ENCODE peak calls at places on chromosome 3, in four cellular contexts. F is BE2C, D is fibroblast of lung, A is Peyer's patch. M is an unnamed sample.

GRCh38 chr3:170869645-170870593 is at the start of gene RPL22L1:
- DNase-seq in F (peak; percentile 96), D (peak; percentile 95), A (peak; percentile 95), M (peak; percentile 96)

GRCh38 chr3:183312433-183312832 is 59.4 kb downstream of the B3GNT5 start:
- DNase-seq in F (no peak), D (no peak), A (no peak), M (no peak)

GRCh38 chr3:124791639-124792111 is 61.4 kb downstream of the UMPS start:
- DNase-seq in F (no peak), D (peak; percentile 99), A (no peak), M (peak; percentile 39)

GRCh38 chr3:175193815-175194518 is 334.8 kb downstream of the NAALADL2 start:
- DNase-seq in F (no peak), D (peak; percentile 73), A (no peak), M (no peak)

GRCh38 chr3:31962801-31963205 is 18.3 kb downstream of the OSBPL10 start:
- DNase-seq in F (no peak), D (no peak), A (no peak), M (no peak)

GRCh38 chr3:28586325-28586724 is 237.7 kb upstream of the AZI2 start:
- DNase-seq in F (no peak), D (no peak), A (no peak), M (no peak)

GRCh38 chr3:194682651-194683310 is 2.9 kb upstream of the FAM43A start:
- DNase-seq in F (peak; percentile 77), D (peak; percentile 82), A (peak; percentile 77), M (peak; percentile 67)

GRCh38 chr3:178097576-178097975 is 438.7 kb upstream of the KCNMB2 start:
- DNase-seq in F (no peak), D (peak; percentile 85), A (no peak), M (no peak)

GRCh38 chr3:196602673-196603072 is 34.2 kb downstream of the FBXO45 start:
- DNase-seq in F (no peak), D (no peak), A (no peak), M (no peak)

GRCh38 chr3:62405117-62405516 is 31.8 kb upstream of the FEZF2 start:
- DNase-seq in F (no peak), D (no peak), A (no peak), M (no peak)

GRCh38 chr3:178777718-178778411 is 241.6 kb downstream of the KCNMB2 start:
- DNase-seq in F (no peak), D (peak; percentile 39), A (no peak), M (no peak)

GRCh38 chr3:178949896-178950295 is 121.7 kb downstream of the ZMAT3 start:
- DNase-seq in F (no peak), D (no peak), A (no peak), M (no peak)

GRCh38 chr3:46902188-46902631 is 24.7 kb downstream of the PTH1R start:
- DNase-seq in F (no peak), D (no peak), A (no peak), M (peak; percentile 22)

GRCh38 chr3:115279939-115280338 is 132.9 kb upstream of the ZBTB20 start:
- DNase-seq in F (no peak), D (peak; percentile 71), A (no peak), M (no peak)

GRCh38 chr3:122299872-122300460 is 25.1 kb upstream of the CSTA start:
- DNase-seq in F (peak; percentile 35), D (no peak), A (no peak), M (no peak)

GRCh38 chr3:132343018-132343612 is 25.9 kb downstream of the ACP3 start:
- DNase-seq in F (peak; percentile 57), D (peak; percentile 52), A (no peak), M (no peak)

GRCh38 chr3:105793040-105793439 is 75.8 kb downstream of the CBLB start:
- DNase-seq in F (no peak), D (peak; percentile 51), A (no peak), M (no peak)

GRCh38 chr3:161295325-161295724 is 74.2 kb downstream of the NMD3 start:
- DNase-seq in F (no peak), D (peak; percentile 50), A (no peak), M (no peak)

GRCh38 chr3:74623261-74623836 is 8.9 kb upstream of the CNTN3 start:
- DNase-seq in F (no peak), D (no peak), A (no peak), M (no peak)

GRCh38 chr3:58164199-58164879 is 46.4 kb downstream of the DNASE1L3 start:
- DNase-seq in F (peak; percentile 15), D (peak; percentile 78), A (peak; percentile 48), M (peak; percentile 86)

GRCh38 chr3:55159016-55159415 is 231.2 kb upstream of the LRTM1 start:
- DNase-seq in F (no peak), D (no peak), A (no peak), M (no peak)

GRCh38 chr3:109369510-109369909 is 32.2 kb upstream of the DPPA4 start:
- DNase-seq in F (no peak), D (no peak), A (no peak), M (no peak)

GRCh38 chr3:86990171-86990733 is 697 bp downstream of the VGLL3 start:
- DNase-seq in F (no peak), D (peak; percentile 48), A (peak; percentile 50), M (peak; percentile 29)

GRCh38 chr3:193665370-193665989 is 72.5 kb downstream of the OPA1 start:
- DNase-seq in F (no peak), D (peak; percentile 30), A (no peak), M (no peak)

GRCh38 chr3:4462641-4463040 is 4.4 kb downstream of the SUMF1 start:
- DNase-seq in F (no peak), D (no peak), A (no peak), M (no peak)

DNA sequence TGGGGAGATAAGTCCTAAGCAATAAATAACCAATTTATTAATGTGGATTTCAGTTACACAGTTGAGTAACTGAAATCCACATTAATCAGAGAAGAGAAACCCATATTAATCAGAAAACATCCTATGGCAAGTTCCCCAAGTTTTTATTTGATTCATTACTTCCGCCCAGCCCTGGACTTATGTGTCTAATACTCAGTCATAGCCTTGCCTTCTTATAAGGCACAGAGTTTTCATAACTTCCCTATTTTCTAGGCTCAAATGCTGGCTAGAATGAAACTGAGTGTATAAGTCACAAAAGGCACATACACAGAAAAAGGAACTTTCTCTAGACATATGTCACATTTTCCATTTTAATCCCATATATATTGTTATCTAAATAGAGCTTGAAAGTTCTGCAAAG is 28.8 kb downstream of the CD47 start:
- DNase-seq in F (no peak), D (no peak), A (no peak), M (no peak)
- H3K4me1 ChIP-seq in F (no peaks in the 10 kb centered on the region), D (peaks cover 5% of the 10 kb centered on the region), A (no peaks in the 10 kb centered on the region), M (no peaks in the 10 kb centered on the region)

GRCh38 chr3:16432714-16433113 is 80.8 kb downstream of the RFTN1 start:
- DNase-seq in F (no peak), D (no peak), A (no peak), M (no peak)

GRCh38 chr3:16437640-16438039 is 75.9 kb downstream of the RFTN1 start:
- DNase-seq in F (no peak), D (no peak), A (no peak), M (no peak)

GRCh38 chr3:16429086-16429485 is 84.4 kb downstream of the RFTN1 start:
- DNase-seq in F (no peak), D (peak; percentile 49), A (no peak), M (no peak)

GRCh38 chr3:16430717-16431630 is 82.5 kb downstream of the RFTN1 start:
- DNase-seq in F (no peak), D (no peak), A (no peak), M (no peak)

DNA sequence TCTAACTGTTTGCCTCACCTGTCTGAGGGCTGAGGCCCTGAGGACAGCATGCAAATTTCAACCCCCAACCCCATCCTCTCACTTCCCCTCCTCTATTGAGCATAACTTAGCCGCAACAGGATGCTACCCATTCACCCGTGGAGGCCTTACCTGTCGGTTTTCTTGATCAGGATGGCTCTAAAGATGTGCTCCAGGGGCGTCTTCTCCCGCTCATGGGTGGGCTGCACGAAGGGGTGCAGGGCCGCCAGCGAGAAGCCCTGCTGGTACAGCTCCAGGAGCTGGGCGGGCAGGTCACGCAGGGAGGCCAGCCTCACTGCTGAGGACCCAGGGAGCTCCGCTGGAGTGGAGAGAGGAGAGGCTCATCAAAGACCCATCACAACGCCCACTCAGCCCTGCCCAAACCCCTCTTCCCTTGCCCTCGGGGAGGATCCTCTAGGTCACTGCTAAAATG is 79.8 kb downstream of the RFTN1 start:
- DNase-seq in F (no peak), D (no peak), A (no peak), M (no peak)
- H3K4me3 ChIP-seq in F (no peak overlapping the region), D (no peak overlapping the region), A (no peak overlapping the region), M (no peak overlapping the region)

GRCh38 chr3:143004823-143005222 is 3.5 kb downstream of the U2SURP start:
- DNase-seq in F (no peak), D (no peak), A (no peak), M (no peak)
- H3K4me1 ChIP-seq in F (peaks cover 6% of the 10 kb centered on the region), D (peaks cover 2% of the 10 kb centered on the region), A (peaks cover 4% of the 10 kb centered on the region), M (peaks cover 6% of the 10 kb centered on the region)

GRCh38 chr3:188797045-188797444 is 374.7 kb upstream of the TPRG1 start:
- DNase-seq in F (no peak), D (no peak), A (no peak), M (no peak)
- H3K4me3 ChIP-seq in F (no peak overlapping the region), D (no peak overlapping the region), A (no peak overlapping the region), M (no peak overlapping the region)

GRCh38 chr3:133479401-133479800 is 79.5 kb downstream of the BFSP2 start:
- DNase-seq in F (no peak), D (no peak), A (no peak), M (no peak)
- H3K4me1 ChIP-seq in F (no peaks in the 10 kb centered on the region), D (peaks cover 7% of the 10 kb centered on the region), A (no peaks in the 10 kb centered on the region), M (peaks cover 11% of the 10 kb centered on the region)

DNA sequence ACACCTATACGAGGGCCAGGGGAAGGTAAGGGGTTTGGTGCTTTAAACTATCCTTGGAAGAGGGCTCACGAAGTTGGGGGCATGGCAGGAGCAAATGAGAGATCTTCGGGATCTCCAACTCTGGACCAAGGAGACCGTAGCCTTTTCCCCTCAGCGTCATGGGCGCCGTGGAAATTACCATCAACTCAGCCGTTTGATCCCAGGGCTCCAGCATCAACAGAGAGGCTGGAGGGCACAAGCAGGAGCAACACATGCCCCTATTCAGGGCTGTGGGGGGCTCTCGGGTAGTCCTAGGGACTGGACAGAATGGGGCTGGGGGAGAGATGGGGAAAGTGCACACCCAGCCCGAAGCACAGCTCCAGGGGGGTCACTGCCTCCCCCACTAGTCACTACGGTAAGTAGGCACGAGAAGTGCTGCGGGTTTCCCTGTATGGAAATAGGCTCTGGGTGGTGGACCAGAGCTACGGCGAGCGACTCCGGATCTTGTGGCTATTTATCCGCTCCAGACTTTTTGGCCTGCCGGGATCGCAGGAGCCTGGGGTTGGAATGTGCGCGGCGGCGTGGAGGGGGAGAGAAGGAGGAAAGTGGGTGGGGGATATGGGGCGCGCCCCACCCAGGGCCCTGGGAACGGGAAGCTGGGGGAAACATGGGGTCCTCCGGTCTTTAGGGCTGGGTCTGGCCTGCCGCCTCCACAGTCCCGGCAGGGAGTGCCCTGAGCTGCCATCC is 539 bp upstream of the LAMB2 start:
- DNase-seq in F (peak; percentile 75), D (peak; percentile 93), A (peak; percentile 84), M (peak; percentile 92)
- H3K4me3 ChIP-seq in F (peak overlapping the region; percentile 71), D (peak overlapping the region; percentile 96), A (peak overlapping the region; percentile 39), M (peak overlapping the region; percentile 90)

DNA sequence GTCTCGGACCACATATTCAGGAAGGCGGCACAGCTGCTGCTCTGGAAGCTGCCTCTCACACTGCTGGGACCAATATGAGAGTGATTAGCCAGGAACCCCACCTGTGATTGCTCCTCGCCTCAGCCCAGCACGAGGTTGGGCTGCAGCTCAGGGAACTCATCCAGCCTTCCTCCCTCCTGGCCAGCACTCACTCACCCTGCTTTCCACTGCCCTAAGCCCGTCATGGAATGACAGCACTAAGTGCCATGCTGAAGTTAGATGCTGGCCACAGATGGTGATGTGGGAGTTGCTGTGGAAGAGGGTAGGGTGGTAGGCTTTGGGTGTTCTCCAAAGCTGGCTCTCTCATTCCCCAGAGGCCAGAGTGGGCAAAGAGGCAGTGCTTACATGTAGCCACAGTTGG is 7.3 kb downstream of the MST1R start:
- DNase-seq in F (no peak), D (no peak), A (no peak), M (no peak)
- H3K4me1 ChIP-seq in F (no peaks in the 10 kb centered on the region), D (peaks cover 5% of the 10 kb centered on the region), A (no peaks in the 10 kb centered on the region), M (peaks cover 9% of the 10 kb centered on the region)

GRCh38 chr3:101300073-101300472 is 20.3 kb downstream of the IMPG2 start:
- DNase-seq in F (peak; percentile 27), D (no peak), A (no peak), M (no peak)
- H3K4me3 ChIP-seq in F (no peak overlapping the region), D (no peak overlapping the region), A (no peak overlapping the region), M (no peak overlapping the region)